ENCODE peak calls at places on chromosome 16, in eight cellular contexts. One of them, this sample, is unnamed.

GRCh38 chr16:53372942-53373871 is 61.1 kb upstream of the RBL2 start:
- DNase-seq in heart left ventricle: peak; percentile 69
- DNase-seq in GM23338: peak; percentile 91
- DNase-seq in A549: peak; percentile 9
- DNase-seq in AG10803: no peak
- DNase-seq in heart right ventricle: no peak
- DNase-seq in astrocyte of the cerebellum: no peak
- DNase-seq in mammary epithelial cell: peak; percentile 74
- DNase-seq in this sample: no peak

GRCh38 chr16:86918637-86919036 is 340.3 kb downstream of the FOXL1 start:
- DNase-seq in heart left ventricle: no peak
- DNase-seq in GM23338: no peak
- DNase-seq in A549: no peak
- DNase-seq in AG10803: no peak
- DNase-seq in heart right ventricle: no peak
- DNase-seq in astrocyte of the cerebellum: no peak
- DNase-seq in mammary epithelial cell: no peak
- DNase-seq in this sample: no peak

GRCh38 chr16:82943371-82943770 is 316.6 kb downstream of the CDH13 start:
- DNase-seq in heart left ventricle: no peak
- DNase-seq in GM23338: no peak
- DNase-seq in A549: no peak
- DNase-seq in AG10803: peak; percentile 42
- DNase-seq in heart right ventricle: no peak
- DNase-seq in astrocyte of the cerebellum: no peak
- DNase-seq in mammary epithelial cell: peak; percentile 10
- DNase-seq in this sample: peak; percentile 20

GRCh38 chr16:30984669-30985400 is at the start of gene HSD3B7:
- DNase-seq in heart left ventricle: peak; percentile 95
- DNase-seq in GM23338: peak; percentile 95
- DNase-seq in A549: peak; percentile 80
- DNase-seq in AG10803: peak; percentile 73
- DNase-seq in heart right ventricle: peak; percentile 92
- DNase-seq in astrocyte of the cerebellum: peak; percentile 34
- DNase-seq in mammary epithelial cell: peak; percentile 64
- DNase-seq in this sample: peak; percentile 78

GRCh38 chr16:70714526-70715112 is 28.8 kb upstream of the MTSS2 start:
- DNase-seq in heart left ventricle: no peak
- DNase-seq in GM23338: no peak
- DNase-seq in A549: no peak
- DNase-seq in AG10803: no peak
- DNase-seq in heart right ventricle: no peak
- DNase-seq in astrocyte of the cerebellum: no peak
- DNase-seq in mammary epithelial cell: no peak
- DNase-seq in this sample: no peak

GRCh38 chr16:72474511-72475123 is 302.7 kb upstream of the PMFBP1 start:
- DNase-seq in heart left ventricle: no peak
- DNase-seq in GM23338: no peak
- DNase-seq in A549: no peak
- DNase-seq in AG10803: peak; percentile 91
- DNase-seq in heart right ventricle: no peak
- DNase-seq in astrocyte of the cerebellum: peak; percentile 92
- DNase-seq in mammary epithelial cell: peak; percentile 85
- DNase-seq in this sample: peak; percentile 69

GRCh38 chr16:65728172-65728571 is 606.3 kb upstream of the CDH11 start:
- DNase-seq in heart left ventricle: no peak
- DNase-seq in GM23338: peak; percentile 51
- DNase-seq in A549: no peak
- DNase-seq in AG10803: no peak
- DNase-seq in heart right ventricle: no peak
- DNase-seq in astrocyte of the cerebellum: no peak
- DNase-seq in mammary epithelial cell: peak; percentile 5
- DNase-seq in this sample: peak; percentile 25

GRCh38 chr16:3740934-3741333 is 23.6 kb upstream of the TRAP1 start:
- DNase-seq in heart left ventricle: no peak
- DNase-seq in GM23338: no peak
- DNase-seq in A549: no peak
- DNase-seq in AG10803: no peak
- DNase-seq in heart right ventricle: no peak
- DNase-seq in astrocyte of the cerebellum: no peak
- DNase-seq in mammary epithelial cell: no peak
- DNase-seq in this sample: no peak

GRCh38 chr16:89931305-89931896 is 8.3 kb downstream of the TUBB3 start:
- DNase-seq in heart left ventricle: no peak
- DNase-seq in GM23338: no peak
- DNase-seq in A549: no peak
- DNase-seq in AG10803: no peak
- DNase-seq in heart right ventricle: no peak
- DNase-seq in astrocyte of the cerebellum: no peak
- DNase-seq in mammary epithelial cell: no peak
- DNase-seq in this sample: no peak

GRCh38 chr16:28014851-28015250 is 48.7 kb downstream of the GSG1L start:
- DNase-seq in heart left ventricle: no peak
- DNase-seq in GM23338: no peak
- DNase-seq in A549: no peak
- DNase-seq in AG10803: no peak
- DNase-seq in heart right ventricle: no peak
- DNase-seq in astrocyte of the cerebellum: no peak
- DNase-seq in mammary epithelial cell: no peak
- DNase-seq in this sample: no peak

GRCh38 chr16:27657811-27658210 is 107.9 kb downstream of the KATNIP start:
- DNase-seq in heart left ventricle: no peak
- DNase-seq in GM23338: no peak
- DNase-seq in A549: no peak
- DNase-seq in AG10803: no peak
- DNase-seq in heart right ventricle: no peak
- DNase-seq in astrocyte of the cerebellum: no peak
- DNase-seq in mammary epithelial cell: no peak
- DNase-seq in this sample: no peak

GRCh38 chr16:35485915-35486314 is 2026.5 kb downstream of the TP53TG3F start:
- DNase-seq in heart left ventricle: no peak
- DNase-seq in GM23338: no peak
- DNase-seq in A549: no peak
- DNase-seq in AG10803: no peak
- DNase-seq in heart right ventricle: no peak
- DNase-seq in astrocyte of the cerebellum: no peak
- DNase-seq in mammary epithelial cell: no peak
- DNase-seq in this sample: no peak

GRCh38 chr16:70160821-70161220 is 12.8 kb upstream of the CLEC18C start:
- DNase-seq in heart left ventricle: no peak
- DNase-seq in GM23338: no peak
- DNase-seq in A549: no peak
- DNase-seq in AG10803: no peak
- DNase-seq in heart right ventricle: no peak
- DNase-seq in astrocyte of the cerebellum: no peak
- DNase-seq in mammary epithelial cell: no peak
- DNase-seq in this sample: no peak

GRCh38 chr16:58492735-58493134 is 7.2 kb upstream of the NDRG4 start:
- DNase-seq in heart left ventricle: no peak
- DNase-seq in GM23338: peak; percentile 60
- DNase-seq in A549: no peak
- DNase-seq in AG10803: no peak
- DNase-seq in heart right ventricle: no peak
- DNase-seq in astrocyte of the cerebellum: no peak
- DNase-seq in mammary epithelial cell: no peak
- DNase-seq in this sample: no peak

GRCh38 chr16:58493756-58494431 is 6.0 kb upstream of the NDRG4 start:
- DNase-seq in heart left ventricle: no peak
- DNase-seq in GM23338: no peak
- DNase-seq in A549: no peak
- DNase-seq in AG10803: no peak
- DNase-seq in heart right ventricle: no peak
- DNase-seq in astrocyte of the cerebellum: no peak
- DNase-seq in mammary epithelial cell: no peak
- DNase-seq in this sample: no peak

GRCh38 chr16:58497468-58497867 is 2.5 kb upstream of the NDRG4 start:
- DNase-seq in heart left ventricle: no peak
- DNase-seq in GM23338: no peak
- DNase-seq in A549: no peak
- DNase-seq in AG10803: no peak
- DNase-seq in heart right ventricle: no peak
- DNase-seq in astrocyte of the cerebellum: no peak
- DNase-seq in mammary epithelial cell: no peak
- DNase-seq in this sample: no peak

GRCh38 chr16:58495861-58496331 is 4.0 kb upstream of the NDRG4 start:
- DNase-seq in heart left ventricle: no peak
- DNase-seq in GM23338: no peak
- DNase-seq in A549: no peak
- DNase-seq in AG10803: no peak
- DNase-seq in heart right ventricle: no peak
- DNase-seq in astrocyte of the cerebellum: no peak
- DNase-seq in mammary epithelial cell: no peak
- DNase-seq in this sample: no peak

GRCh38 chr16:58494981-58495860 is 4.7 kb upstream of the NDRG4 start:
- DNase-seq in heart left ventricle: no peak
- DNase-seq in GM23338: peak; percentile 99
- DNase-seq in A549: peak; percentile 92
- DNase-seq in AG10803: peak; percentile 89
- DNase-seq in heart right ventricle: peak; percentile 66
- DNase-seq in astrocyte of the cerebellum: peak; percentile 98
- DNase-seq in mammary epithelial cell: peak; percentile 96
- DNase-seq in this sample: peak; percentile 98
- TF ChIP-seq CTCF in heart left ventricle: peak; percentile 56
- TF ChIP-seq CTCF in GM23338: peak; percentile 66
- TF ChIP-seq CTCF in A549: peak; percentile 52
- TF ChIP-seq CTCF in AG10803: peak; percentile 61
- TF ChIP-seq CTCF in heart right ventricle: no peak
- TF ChIP-seq CTCF in astrocyte of the cerebellum: peak; percentile 82
- TF ChIP-seq CTCF in mammary epithelial cell: peak; percentile 42
- TF ChIP-seq CTCF in this sample: peak; percentile 80

GRCh38 chr16:88597856-88598491 is 27.8 kb downstream of the ZC3H18 start:
- DNase-seq in heart left ventricle: peak; percentile 35
- DNase-seq in GM23338: no peak
- DNase-seq in A549: no peak
- DNase-seq in AG10803: no peak
- DNase-seq in heart right ventricle: no peak
- DNase-seq in astrocyte of the cerebellum: no peak
- DNase-seq in mammary epithelial cell: no peak
- DNase-seq in this sample: no peak

GRCh38 chr16:88593910-88594309 is 23.7 kb downstream of the ZC3H18 start:
- DNase-seq in heart left ventricle: no peak
- DNase-seq in GM23338: no peak
- DNase-seq in A549: no peak
- DNase-seq in AG10803: no peak
- DNase-seq in heart right ventricle: no peak
- DNase-seq in astrocyte of the cerebellum: no peak
- DNase-seq in mammary epithelial cell: no peak
- DNase-seq in this sample: no peak

GRCh38 chr16:88595921-88596320 is 25.7 kb downstream of the ZC3H18 start:
- DNase-seq in heart left ventricle: no peak
- DNase-seq in GM23338: no peak
- DNase-seq in A549: no peak
- DNase-seq in AG10803: no peak
- DNase-seq in heart right ventricle: no peak
- DNase-seq in astrocyte of the cerebellum: no peak
- DNase-seq in mammary epithelial cell: no peak
- DNase-seq in this sample: no peak

GRCh38 chr16:88595101-88595500 is 24.9 kb downstream of the ZC3H18 start:
- DNase-seq in heart left ventricle: no peak
- DNase-seq in GM23338: no peak
- DNase-seq in A549: no peak
- DNase-seq in AG10803: no peak
- DNase-seq in heart right ventricle: no peak
- DNase-seq in astrocyte of the cerebellum: no peak
- DNase-seq in mammary epithelial cell: no peak
- DNase-seq in this sample: no peak

DNA sequence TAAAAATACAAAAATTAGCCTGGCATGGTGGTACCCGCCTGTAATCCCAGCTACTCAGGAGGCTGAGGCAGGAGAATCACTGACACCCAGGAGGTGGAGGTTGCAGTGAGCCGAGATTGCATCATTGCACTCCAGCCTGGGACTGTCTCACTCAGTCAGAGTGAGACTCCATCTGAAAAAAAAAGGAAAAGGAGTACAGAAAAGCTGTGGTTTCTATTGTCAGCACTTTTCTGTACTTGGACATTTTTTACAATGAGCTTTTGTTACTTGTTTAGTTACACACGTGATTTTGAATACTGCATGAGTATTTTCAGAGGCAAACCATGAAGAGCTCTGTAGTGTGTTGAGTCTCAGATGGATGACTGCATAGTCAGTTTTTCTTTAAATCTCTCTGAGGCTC is 26.3 kb downstream of the ZC3H18 start:
- DNase-seq in heart left ventricle: peak; percentile 11
- DNase-seq in GM23338: no peak
- DNase-seq in A549: no peak
- DNase-seq in AG10803: peak; percentile 17
- DNase-seq in heart right ventricle: no peak
- DNase-seq in astrocyte of the cerebellum: no peak
- DNase-seq in mammary epithelial cell: peak; percentile 22
- DNase-seq in this sample: no peak
- H3K4me3 ChIP-seq in heart left ventricle: no peak overlapping the region
- H3K4me3 ChIP-seq in GM23338: no peak overlapping the region
- H3K4me3 ChIP-seq in A549: no peak overlapping the region
- H3K4me3 ChIP-seq in AG10803: no peak overlapping the region
- H3K4me3 ChIP-seq in heart right ventricle: no peak overlapping the region
- H3K4me3 ChIP-seq in astrocyte of the cerebellum: no peak overlapping the region
- H3K4me3 ChIP-seq in mammary epithelial cell: no peak overlapping the region
- H3K4me3 ChIP-seq in this sample: no peak overlapping the region

DNA sequence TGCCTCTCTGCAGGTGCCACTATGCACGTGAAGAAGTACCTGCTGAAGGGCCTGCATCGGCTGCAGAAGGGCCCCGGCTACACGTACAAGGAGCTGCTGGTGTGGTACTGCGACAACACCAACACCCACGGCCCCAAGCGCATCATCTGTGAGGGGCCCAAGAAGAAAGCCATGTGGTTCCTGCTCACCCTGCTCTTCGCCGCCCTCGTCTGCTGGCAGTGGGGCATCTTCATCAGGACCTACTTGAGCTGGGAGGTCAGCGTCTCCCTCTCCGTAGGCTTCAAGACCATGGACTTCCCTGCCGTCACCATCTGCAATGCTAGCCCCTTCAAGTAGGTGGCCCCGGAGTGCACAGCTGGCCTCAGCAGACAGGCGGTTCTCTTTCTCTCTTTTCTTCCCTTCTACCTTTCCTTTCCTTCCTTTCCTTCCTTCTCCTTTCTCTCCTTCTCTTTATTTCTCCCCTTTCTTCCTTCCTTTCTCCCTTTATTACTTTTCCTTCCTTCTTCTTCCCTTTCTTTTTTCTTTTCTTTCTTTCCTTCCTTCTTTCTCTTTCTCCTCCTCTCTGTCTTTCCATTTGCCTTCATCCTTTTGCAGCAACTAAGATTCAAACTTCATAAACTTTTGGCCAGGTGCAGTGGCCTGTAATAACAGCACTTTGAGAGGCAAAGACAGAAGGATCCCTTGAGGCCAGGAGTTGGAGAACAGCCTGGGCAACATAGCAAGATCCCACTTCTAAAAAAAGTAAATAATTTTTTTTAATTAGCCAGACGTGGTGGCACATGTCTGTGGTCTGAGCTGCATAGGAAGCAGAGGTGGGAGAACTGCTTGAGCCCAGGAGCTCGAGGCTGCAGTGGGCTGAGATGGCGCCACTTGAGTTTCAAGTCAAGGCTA is 46.7 kb downstream of the SCNN1B start:
- DNase-seq in heart left ventricle: no peak
- DNase-seq in GM23338: peak; percentile 79
- DNase-seq in A549: peak; percentile 53
- DNase-seq in AG10803: no peak
- DNase-seq in heart right ventricle: no peak
- DNase-seq in astrocyte of the cerebellum: no peak
- DNase-seq in mammary epithelial cell: no peak
- DNase-seq in this sample: no peak
- TF ChIP-seq CTCF in heart left ventricle: no peak
- TF ChIP-seq CTCF in GM23338: peak; percentile 53
- TF ChIP-seq CTCF in A549: no peak
- TF ChIP-seq CTCF in AG10803: peak; percentile 13
- TF ChIP-seq CTCF in heart right ventricle: no peak
- TF ChIP-seq CTCF in astrocyte of the cerebellum: peak; percentile 29
- TF ChIP-seq CTCF in mammary epithelial cell: no peak
- TF ChIP-seq CTCF in this sample: no peak

GRCh38 chr16:66946541-66946940 is 11.2 kb downstream of the CES2 start:
- DNase-seq in heart left ventricle: no peak
- DNase-seq in GM23338: no peak
- DNase-seq in A549: no peak
- DNase-seq in AG10803: no peak
- DNase-seq in heart right ventricle: no peak
- DNase-seq in astrocyte of the cerebellum: no peak
- DNase-seq in mammary epithelial cell: no peak
- DNase-seq in this sample: no peak
- H3K4me3 ChIP-seq in heart left ventricle: no peak overlapping the region
- H3K4me3 ChIP-seq in GM23338: no peak overlapping the region
- H3K4me3 ChIP-seq in A549: no peak overlapping the region
- H3K4me3 ChIP-seq in AG10803: no peak overlapping the region
- H3K4me3 ChIP-seq in heart right ventricle: no peak overlapping the region
- H3K4me3 ChIP-seq in astrocyte of the cerebellum: no peak overlapping the region
- H3K4me3 ChIP-seq in mammary epithelial cell: no peak overlapping the region
- H3K4me3 ChIP-seq in this sample: no peak overlapping the region

This sample was measured in fibroblast of the aortic adventitia.